ENCODE peak calls at places on chromosomes 13 and 19, in five cellular contexts. V is BE2C, P is colonic mucosa, K is SK-N-SH, D is choroid plexus epithelial cell. C is an unnamed sample.

GRCh38 chr13:89205856-89206255 is 1534.7 kb downstream of the SLITRK5 start:
- DNase-seq in V (no peak), P (no peak), K (no peak), D (no peak), C (no peak)

GRCh38 chr19:11769995-11770394 is 3.2 kb downstream of the ZNF441 start:
- DNase-seq in V (no peak), P (no peak), K (no peak), D (no peak), C (no peak)

GRCh38 chr13:114236224-114236623 is 1.5 kb downstream of the CDC16 start:
- DNase-seq in V (no peak), P (no peak), K (no peak), D (no peak), C (no peak)

GRCh38 chr13:36766295-36766694 is 52.7 kb upstream of the RFXAP start:
- DNase-seq in V (no peak), P (no peak), K (no peak), D (peak; percentile 93), C (no peak)

GRCh38 chr19:4278926-4279529 is at the start of gene SHD:
- DNase-seq in V (peak; percentile 82), P (no peak), K (peak; percentile 92), D (no peak), C (peak; percentile 63)

GRCh38 chr13:76512676-76513277 is 373.4 kb downstream of the KCTD12 start:
- DNase-seq in V (no peak), P (no peak), K (peak; percentile 11), D (peak; percentile 98), C (no peak)

GRCh38 chr13:30453727-30454126 is 12.0 kb downstream of the HMGB1 start:
- DNase-seq in V (no peak), P (no peak), K (no peak), D (peak; percentile 58), C (no peak)

GRCh38 chr19:2282062-2282861 is at the start of gene PEAK3:
- DNase-seq in V (no peak), P (peak; percentile 67), K (peak; percentile 80), D (peak; percentile 53), C (peak; percentile 44)

GRCh38 chr13:48579167-48579918 is 46.5 kb upstream of the RCBTB2 start:
- DNase-seq in V (no peak), P (peak; percentile 58), K (no peak), D (no peak), C (no peak)

DNA sequence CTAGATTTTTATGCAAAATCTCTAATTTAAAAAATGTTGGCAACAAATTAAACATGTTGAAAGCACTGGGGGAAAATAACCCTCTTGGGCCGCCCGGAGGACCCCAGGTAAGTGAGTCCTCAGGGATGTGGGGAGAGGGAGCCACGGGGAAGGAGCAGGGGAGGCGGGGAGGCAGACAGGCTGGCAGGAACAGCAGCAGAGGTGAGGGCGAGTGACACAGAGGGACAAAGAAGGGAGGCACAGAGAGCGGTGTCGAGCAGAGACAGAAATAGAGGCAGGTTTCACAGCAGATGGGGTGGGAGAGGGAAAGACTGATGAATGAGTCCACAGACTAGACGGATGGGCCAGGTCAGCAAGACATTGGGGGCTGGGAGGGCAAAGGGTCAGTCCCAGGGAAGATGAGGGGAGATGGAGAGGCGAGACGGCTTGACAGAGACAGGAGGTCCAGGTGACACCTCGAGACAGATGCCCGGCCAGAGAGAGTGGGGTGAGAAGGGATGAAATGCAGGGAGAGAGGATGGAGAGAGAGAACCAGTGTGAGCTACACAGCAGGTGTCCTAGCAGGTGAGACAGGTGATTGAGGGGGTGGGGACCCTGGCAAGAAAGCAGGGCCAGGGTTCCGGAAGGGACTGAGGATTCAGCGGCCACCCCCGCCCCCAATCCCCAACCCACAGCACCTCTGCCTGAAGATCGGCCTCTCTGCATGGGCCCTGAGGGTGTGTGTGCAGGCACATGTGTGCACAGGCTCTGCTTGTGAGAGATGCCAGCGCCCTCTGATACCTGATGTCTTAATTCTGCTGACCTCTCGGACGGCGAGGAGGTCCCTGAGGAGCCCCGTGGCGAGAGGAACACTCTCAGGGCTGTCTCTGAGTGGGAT is 3.8 kb downstream of the LRRC4B start:
- DNase-seq in V (no peak), P (no peak), K (no peak), D (no peak), C (no peak)
- H3K4me3 ChIP-seq in V (no peak overlapping the region), P (no peak overlapping the region), K (no peak overlapping the region), D (no peak overlapping the region), C (no peak overlapping the region)

GRCh38 chr19:34368338-34368737 is 3.3 kb downstream of the GPI start:
- DNase-seq in V (no peak), P (no peak), K (no peak), D (no peak), C (no peak)

GRCh38 chr19:34366670-34367423 is 1.9 kb downstream of the GPI start:
- DNase-seq in V (no peak), P (peak; percentile 30), K (no peak), D (peak; percentile 83), C (no peak)

GRCh38 chr19:34367424-34367957 is 2.5 kb downstream of the GPI start:
- DNase-seq in V (no peak), P (no peak), K (no peak), D (no peak), C (no peak)

GRCh38 chr19:34370983-34371382 is 6.0 kb downstream of the GPI start:
- DNase-seq in V (no peak), P (no peak), K (no peak), D (no peak), C (no peak)

DNA sequence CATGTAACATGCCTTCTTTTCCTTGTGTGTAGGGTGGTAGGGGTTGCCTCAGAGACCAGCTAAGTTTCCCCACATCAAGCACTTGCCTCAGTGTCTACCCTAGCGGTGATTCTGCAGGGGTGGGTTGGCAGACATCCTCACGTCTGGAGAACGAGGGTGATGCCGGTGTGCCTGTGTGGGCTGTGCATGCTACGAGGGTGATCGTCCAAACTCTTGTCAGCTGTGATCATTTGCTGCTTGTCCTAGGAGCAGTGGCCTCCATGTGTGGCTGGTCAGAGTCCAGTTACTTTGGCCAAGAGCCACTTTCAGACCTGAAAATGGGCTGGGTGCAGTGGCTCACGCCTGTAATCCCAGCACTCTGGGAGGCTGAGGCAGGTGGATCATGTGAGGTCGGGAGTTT is 5.1 kb downstream of the GPI start:
- DNase-seq in V (no peak), P (no peak), K (no peak), D (no peak), C (no peak)
- H3K4me3 ChIP-seq in V (no peak overlapping the region), P (no peak overlapping the region), K (no peak overlapping the region), D (no peak overlapping the region), C (no peak overlapping the region)

GRCh38 chr19:38663156-38663651 is 15.8 kb downstream of the ACTN4 start:
- DNase-seq in V (no peak), P (no peak), K (no peak), D (no peak), C (no peak)

GRCh38 chr19:38665950-38666661 is 18.7 kb downstream of the ACTN4 start:
- DNase-seq in V (no peak), P (no peak), K (no peak), D (no peak), C (no peak)

GRCh38 chr19:38663957-38664502 is 16.6 kb downstream of the ACTN4 start:
- DNase-seq in V (no peak), P (no peak), K (no peak), D (no peak), C (no peak)

GRCh38 chr19:38665219-38665931 is 17.9 kb downstream of the ACTN4 start:
- DNase-seq in V (no peak), P (no peak), K (no peak), D (no peak), C (no peak)

GRCh38 chr19:38664503-38665211 is 17.2 kb downstream of the ACTN4 start:
- DNase-seq in V (no peak), P (no peak), K (no peak), D (no peak), C (no peak)
- H3K4me3 ChIP-seq in V (no peak overlapping the region), P (no peak overlapping the region), K (no peak overlapping the region), D (no peak overlapping the region), C (no peak overlapping the region)

GRCh38 chr19:40217027-40217810 is 965 bp downstream of the TTC9B start:
- DNase-seq in V (no peak), P (peak; percentile 74), K (peak; percentile 81), D (no peak), C (peak; percentile 58)
- H3K4me3 ChIP-seq in V (no peak overlapping the region), P (no peak overlapping the region), K (no peak overlapping the region), D (no peak overlapping the region), C (no peak overlapping the region)

DNA sequence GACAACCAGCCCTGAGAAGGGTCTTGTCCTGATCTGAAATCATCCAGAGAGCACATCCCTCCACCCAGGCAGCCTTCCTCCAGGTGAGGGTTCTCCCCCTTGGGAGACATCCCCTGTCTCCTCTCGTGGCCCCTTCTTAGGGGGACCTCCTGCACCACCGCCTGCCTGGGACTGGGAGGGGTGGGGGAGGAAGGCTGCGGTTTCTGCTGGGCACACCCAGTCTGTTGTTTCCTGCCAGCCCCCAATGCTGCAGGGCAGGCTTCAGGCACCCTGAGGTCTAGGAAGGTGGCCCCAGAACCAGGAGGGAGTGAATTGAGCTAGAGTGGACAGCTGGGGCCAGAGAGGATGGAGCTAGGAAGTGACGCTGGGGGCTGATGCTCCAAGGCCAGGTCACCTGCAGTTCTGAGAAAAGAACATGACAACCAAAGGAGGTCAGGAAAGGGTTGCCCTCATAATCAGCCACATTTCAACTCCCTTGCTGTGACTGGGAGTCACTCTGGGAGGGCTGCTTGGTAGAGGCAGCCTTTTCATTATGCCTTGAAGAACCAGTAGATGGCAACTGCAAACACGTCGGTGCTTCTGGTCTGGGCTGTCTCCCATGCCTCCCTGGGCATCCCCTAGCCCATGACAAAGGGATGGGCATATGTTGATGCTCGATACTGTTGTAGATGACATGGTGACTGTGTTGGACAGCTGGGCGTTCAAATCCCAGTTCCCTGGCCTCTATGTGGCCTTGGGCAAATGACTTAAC is 1.4 kb downstream of the ARHGEF18 start:
- DNase-seq in V (no peak), P (no peak), K (no peak), D (no peak), C (no peak)
- H3K4me3 ChIP-seq in V (no peak overlapping the region), P (no peak overlapping the region), K (no peak overlapping the region), D (no peak overlapping the region), C (no peak overlapping the region)

GRCh38 chr13:99659234-99659633 is 158.0 kb downstream of the TM9SF2 start:
- DNase-seq in V (no peak), P (peak; percentile 15), K (no peak), D (no peak), C (no peak)
- H3K4me3 ChIP-seq in V (no peak overlapping the region), P (no peak overlapping the region), K (no peak overlapping the region), D (no peak overlapping the region), C (no peak overlapping the region)

GRCh38 chr13:34335662-34336007 is 517.7 kb downstream of the RFC3 start:
- DNase-seq in V (no peak), P (no peak), K (no peak), D (no peak), C (no peak)
- H3K4me3 ChIP-seq in V (no peak overlapping the region), P (no peak overlapping the region), K (no peak overlapping the region), D (no peak overlapping the region), C (no peak overlapping the region)

GRCh38 chr19:29526730-29527499 is 1.1 kb downstream of the VSTM2B start:
- DNase-seq in V (no peak), P (no peak), K (peak; percentile 49), D (no peak), C (no peak)
- H3K4me3 ChIP-seq in V (no peak overlapping the region), P (no peak overlapping the region), K (no peak overlapping the region), D (no peak overlapping the region), C (no peak overlapping the region)

GRCh38 chr19:49157445-49158224 is at the start of gene TRPM4:
- DNase-seq in V (peak; percentile 94), P (peak; percentile 98), K (peak; percentile 92), D (peak; percentile 79), C (peak; percentile 94)
- H3K4me3 ChIP-seq in V (peak within 1 kb of the TSS; percentile 73), P (peak within 1 kb of the TSS; percentile 83), K (peak within 1 kb of the TSS; percentile 88), D (peak within 1 kb of the TSS; percentile 96), C (peak within 1 kb of the TSS; percentile 82)